ENCODE peak calls at places on chromosomes 11 and 22, in ten cellular contexts. V is Peyer's patch, B is GM23248, Y is PC-3, I is tibial artery, J is uterus, X is right lobe of liver, Q is ovary, P is right atrium auricular region, A is lower lobe of right lung. R is an unnamed sample.

GRCh38 chr11:14073821-14074529 is 111.5 kb downstream of the SPON1 start:
- DNase-seq in V (no peak), B (peak; percentile 70), Y (no peak), I (no peak), J (peak; percentile 65), X (no peak), Q (no peak), P (no peak), A (no peak), R (peak; percentile 6)

GRCh38 chr22:36541831-36542391 is 12.9 kb upstream of the EIF3D start:
- DNase-seq in V (no peak), B (peak; percentile 96), Y (peak; percentile 94), I (no peak), J (peak; percentile 26), X (peak; percentile 35), Q (no peak), P (no peak), A (no peak), R (no peak)

GRCh38 chr11:19345519-19345847 is 104.7 kb upstream of the E2F8 start:
- DNase-seq in V (no peak), B (peak; percentile 64), Y (no peak), I (no peak), J (no peak), X (peak; percentile 36), Q (no peak), P (peak; percentile 61), A (no peak), R (no peak)

GRCh38 chr11:3947084-3947483 is 91.6 kb downstream of the STIM1 start:
- DNase-seq in V (peak; percentile 71), B (peak; percentile 36), Y (no peak), I (no peak), J (peak; percentile 44), X (no peak), Q (no peak), P (no peak), A (no peak), R (peak; percentile 54)

GRCh38 chr11:1205987-1206331 is 16.9 kb upstream of the MUC5B start:
- DNase-seq in V (no peak), B (no peak), Y (no peak), I (peak; percentile 34), J (no peak), X (peak; percentile 8), Q (peak; percentile 13), P (no peak), A (no peak), R (no peak)

GRCh38 chr11:59206635-59207034 is 6.1 kb downstream of the MPEG1 start:
- DNase-seq in V (no peak), B (peak; percentile 44), Y (peak; percentile 75), I (no peak), J (no peak), X (no peak), Q (no peak), P (no peak), A (no peak), R (no peak)

GRCh38 chr22:20857838-20858614 is 585 bp downstream of the PI4KA start:
- DNase-seq in V (peak; percentile 74), B (peak; percentile 77), Y (peak; percentile 67), I (peak; percentile 89), J (peak; percentile 91), X (peak; percentile 90), Q (peak; percentile 91), P (peak; percentile 86), A (peak; percentile 90), R (peak; percentile 69)

GRCh38 chr11:44619931-44620725 is 54.7 kb downstream of the CD82 start:
- DNase-seq in V (peak; percentile 14), B (no peak), Y (no peak), I (peak; percentile 65), J (peak; percentile 8), X (peak; percentile 16), Q (peak; percentile 32), P (peak; percentile 28), A (no peak), R (no peak)

GRCh38 chr11:67732045-67732787 is 57.8 kb upstream of the ALDH3B2 start:
- DNase-seq in V (no peak), B (peak; percentile 7), Y (peak; percentile 32), I (no peak), J (no peak), X (no peak), Q (no peak), P (no peak), A (no peak), R (no peak)

GRCh38 chr11:34651551-34651950 is 30.7 kb downstream of the EHF start:
- DNase-seq in V (no peak), B (no peak), Y (peak; percentile 21), I (no peak), J (no peak), X (no peak), Q (no peak), P (no peak), A (no peak), R (no peak)
- H3K4me1 ChIP-seq in V (no peaks in the 10 kb centered on the region), B (peaks cover 24% of the 10 kb centered on the region), Y (peaks cover 51% of the 10 kb centered on the region), I (no peaks in the 10 kb centered on the region), J (no peaks in the 10 kb centered on the region), X (peaks cover 28% of the 10 kb centered on the region), Q (no peaks in the 10 kb centered on the region), P (peaks cover 9% of the 10 kb centered on the region), A (peaks cover 43% of the 10 kb centered on the region), R (peaks cover 7% of the 10 kb centered on the region)

GRCh38 chr11:33735166-33735425 is 1.1 kb downstream of the CD59 start:
- DNase-seq in V (no peak), B (peak; percentile 38), Y (no peak), I (no peak), J (no peak), X (no peak), Q (no peak), P (no peak), A (no peak), R (no peak)

GRCh38 chr11:33735426-33736147 is 636 bp downstream of the CD59 start:
- DNase-seq in V (peak; percentile 47), B (peak; percentile 64), Y (no peak), I (peak; percentile 69), J (no peak), X (peak; percentile 41), Q (peak; percentile 52), P (no peak), A (peak; percentile 71), R (no peak)

GRCh38 chr11:33732176-33732575 is 4.0 kb downstream of the CD59 start:
- DNase-seq in V (no peak), B (peak; percentile 23), Y (no peak), I (no peak), J (no peak), X (no peak), Q (no peak), P (no peak), A (no peak), R (no peak)

GRCh38 chr11:33734441-33735165 is 1.6 kb downstream of the CD59 start:
- DNase-seq in V (no peak), B (peak; percentile 64), Y (peak; percentile 63), I (no peak), J (no peak), X (no peak), Q (peak; percentile 43), P (no peak), A (peak; percentile 69), R (no peak)

GRCh38 chr11:33733978-33734377 is 2.2 kb downstream of the CD59 start:
- DNase-seq in V (no peak), B (peak; percentile 39), Y (no peak), I (no peak), J (no peak), X (no peak), Q (no peak), P (no peak), A (no peak), R (no peak)
- H3K4me1 ChIP-seq in V (no peaks in the 10 kb centered on the region), B (peaks cover 68% of the 10 kb centered on the region), Y (peaks cover 47% of the 10 kb centered on the region), I (peaks cover 41% of the 10 kb centered on the region), J (no peaks in the 10 kb centered on the region), X (peaks cover 33% of the 10 kb centered on the region), Q (peaks cover 6% of the 10 kb centered on the region), P (peaks cover 70% of the 10 kb centered on the region), A (peaks cover 55% of the 10 kb centered on the region), R (peaks cover 62% of the 10 kb centered on the region)

DNA sequence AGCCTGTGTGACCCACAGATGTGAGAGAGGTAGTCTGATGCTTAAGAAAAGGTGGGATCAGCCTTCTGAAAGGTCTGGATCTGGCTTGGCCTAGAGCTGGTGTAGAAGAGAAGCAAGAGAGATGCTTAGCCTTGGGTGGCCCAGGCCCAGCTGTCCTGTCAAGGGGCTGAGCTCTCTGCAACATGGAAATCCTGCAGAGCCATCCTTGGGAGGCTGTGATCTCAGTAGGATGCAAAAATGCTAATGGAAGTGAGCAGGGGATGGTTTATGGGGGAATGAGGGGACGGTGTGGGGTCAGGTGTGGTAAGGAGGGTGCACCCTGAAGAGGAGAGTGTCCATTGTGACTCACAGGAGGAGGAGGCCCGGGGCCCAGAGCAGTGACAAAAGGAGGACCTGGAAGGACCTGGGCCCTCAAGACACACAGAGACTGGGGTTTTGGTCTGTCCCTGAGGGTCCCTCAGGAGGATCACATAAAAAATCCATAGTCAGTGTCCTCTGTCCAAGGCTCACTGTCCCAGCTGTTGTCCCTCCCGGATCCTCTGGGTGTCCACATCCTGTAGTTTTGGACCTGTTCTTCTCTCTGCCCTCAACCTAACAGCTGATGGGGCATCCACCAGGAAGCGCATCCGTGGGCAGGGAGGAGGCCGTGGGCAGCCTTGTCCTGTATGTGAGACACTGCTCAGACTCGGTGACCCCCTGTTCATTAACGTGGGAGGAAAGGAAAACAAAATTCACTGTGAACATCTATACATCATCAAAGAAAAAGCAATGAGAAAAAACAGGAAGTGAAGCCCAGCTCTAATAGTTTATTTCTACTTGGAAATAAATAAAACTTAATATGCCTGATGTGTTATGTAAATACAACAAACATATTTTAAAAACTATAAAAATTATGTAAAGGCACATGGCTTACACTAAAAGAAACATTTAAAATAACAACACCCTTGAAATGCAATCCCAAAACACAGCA is 129.8 kb downstream of the ZNF280B start:
- DNase-seq in V (no peak), B (no peak), Y (no peak), I (no peak), J (no peak), X (no peak), Q (no peak), P (no peak), A (no peak), R (no peak)
- H3K4me1 ChIP-seq in V (no peaks in the 10 kb centered on the region), B (no peaks in the 10 kb centered on the region), Y (no peaks in the 10 kb centered on the region), I (no peaks in the 10 kb centered on the region), J (no peaks in the 10 kb centered on the region), X (no peaks in the 10 kb centered on the region), Q (no peaks in the 10 kb centered on the region), P (no peaks in the 10 kb centered on the region), A (no peaks in the 10 kb centered on the region), R (no peaks in the 10 kb centered on the region)

GRCh38 chr11:12846766-12847615 is 162.1 kb upstream of the RASSF10 start:
- DNase-seq in V (no peak), B (no peak), Y (no peak), I (no peak), J (no peak), X (no peak), Q (no peak), P (no peak), A (no peak), R (no peak)
- H3K4me1 ChIP-seq in V (no peaks in the 10 kb centered on the region), B (peaks cover 36% of the 10 kb centered on the region), Y (peaks cover 15% of the 10 kb centered on the region), I (peaks cover 12% of the 10 kb centered on the region), J (no peaks in the 10 kb centered on the region), X (peaks cover 23% of the 10 kb centered on the region), Q (peaks cover 19% of the 10 kb centered on the region), P (peaks cover 39% of the 10 kb centered on the region), A (peaks cover 23% of the 10 kb centered on the region), R (peaks cover 86% of the 10 kb centered on the region)

GRCh38 chr11:130779943-130780342 is 136.3 kb downstream of the SNX19 start:
- DNase-seq in V (no peak), B (no peak), Y (no peak), I (no peak), J (no peak), X (no peak), Q (no peak), P (no peak), A (no peak), R (no peak)
- H3K4me1 ChIP-seq in V (no peaks in the 10 kb centered on the region), B (peaks cover 35% of the 10 kb centered on the region), Y (peaks cover 33% of the 10 kb centered on the region), I (peaks cover 8% of the 10 kb centered on the region), J (no peaks in the 10 kb centered on the region), X (no peaks in the 10 kb centered on the region), Q (peaks cover 11% of the 10 kb centered on the region), P (peaks cover 31% of the 10 kb centered on the region), A (no peaks in the 10 kb centered on the region), R (no peaks in the 10 kb centered on the region)